ENCODE peak calls at places on chromosomes 11 and 22, in nine cellular contexts. E is T follicular helper cell; W is GM12865; D is stimulated activated CD8-positive, alpha-beta memory T cell treated with anti-CD3 and anti-CD28 coated beads, Interleukin-12 subunit alpha, Interleukin-12 subunit beta, amount 100 ng/mL, for 4 hours; Q is posterior vena cava; H is activated naive CD4-positive, alpha-beta T cell treated with anti-CD3 and anti-CD28 coated beads for 36 hours; J is ACHN; N is astrocyte of the spinal cord; O is substantia nigra. G is an unnamed sample.

GRCh38 chr11:2751523-2752203 is 51.9 kb upstream of the KCNQ1OT1 start:
- DNase-seq in E (no peak), W (no peak), D (no peak), Q (peak; percentile 73), H (no peak), J (no peak), N (no peak), O (no peak), G (no peak)

GRCh38 chr11:64750361-64751054 is 6.6 kb upstream of the RASGRP2 start:
- DNase-seq in E (no peak), W (no peak), D (no peak), Q (peak; percentile 73), H (no peak), J (no peak), N (no peak), O (no peak), G (no peak)

GRCh38 chr11:35303596-35304392 is 115.6 kb downstream of the SLC1A2 start:
- DNase-seq in E (no peak), W (no peak), D (no peak), Q (no peak), H (no peak), J (no peak), N (peak; percentile 44), O (peak; percentile 51), G (peak; percentile 54)

GRCh38 chr22:33677536-33677935 is 242.7 kb downstream of the LARGE1 start:
- DNase-seq in E (no peak), W (no peak), D (no peak), Q (no peak), H (no peak), J (no peak), N (no peak), O (no peak), G (no peak)

GRCh38 chr11:72179804-72180396 is 12.0 kb upstream of the FOLR1 start:
- DNase-seq in E (no peak), W (no peak), D (no peak), Q (no peak), H (no peak), J (peak; percentile 20), N (peak; percentile 12), O (no peak), G (no peak)

GRCh38 chr11:47057374-47057773 is 119.3 kb downstream of the ARFGAP2 start:
- DNase-seq in E (no peak), W (no peak), D (no peak), Q (no peak), H (no peak), J (no peak), N (no peak), O (no peak), G (no peak)

GRCh38 chr11:123470862-123471261 is 40.8 kb downstream of the GRAMD1B start:
- DNase-seq in E (no peak), W (no peak), D (no peak), Q (no peak), H (no peak), J (no peak), N (no peak), O (no peak), G (no peak)

GRCh38 chr11:71212871-71213559 is 39.4 kb downstream of the SHANK2 start:
- DNase-seq in E (no peak), W (no peak), D (no peak), Q (peak; percentile 49), H (no peak), J (no peak), N (peak; percentile 4), O (no peak), G (no peak)

GRCh38 chr11:35030716-35031213 is 108.2 kb upstream of the CD44 start:
- DNase-seq in E (no peak), W (peak; percentile 51), D (no peak), Q (peak; percentile 90), H (peak; percentile 55), J (peak; percentile 92), N (peak; percentile 97), O (no peak), G (no peak)

GRCh38 chr22:38766076-38766777 is 10.4 kb upstream of the SUN2 start:
- DNase-seq in E (peak; percentile 27), W (peak; percentile 43), D (no peak), Q (no peak), H (peak; percentile 58), J (peak; percentile 71), N (peak; percentile 47), O (no peak), G (peak; percentile 77)

G was measured in colonic mucosa.